ENCODE peak calls at places on chromosomes 4 and X, in seven cellular contexts. A, Z, G, D, M, N and L are unnamed samples.

GRCh38 chr4:60945641-60946040 is 254.5 kb upstream of the ADGRL3 start:
- DNase-seq in Z (no peak), N (no peak), G (peak), D (no peak), M (no peak), A (no peak), L (no peak)

GRCh38 chrX:16096131-16096530 is 27.2 kb upstream of the GRPR start:
- DNase-seq in D (no peak), G (peak), N (no peak), M (no peak), Z (peak), A (no peak), L (peak)

GRCh38 chr4:772118-772517 is 53.8 kb downstream of the CPLX1 start:
- DNase-seq in D (no peak), Z (no peak), M (no peak), G (no peak), A (no peak), N (no peak), L (no peak)

GRCh38 chrX:48471504-48471903 is 1.4 kb upstream of the SLC38A5 start:
- DNase-seq in G (peak), M (no peak), Z (no peak), D (no peak), N (no peak), A (no peak), L (no peak)

GRCh38 chr4:10861036-10861435 is 176.5 kb upstream of the CLNK start:
- DNase-seq in M (no peak), A (no peak), Z (no peak), N (no peak), D (no peak), G (no peak), L (no peak)

GRCh38 chr4:54687887-54688841 is 30.4 kb downstream of the KIT start:
- DNase-seq in N (no peak), Z (no peak), M (no peak), D (no peak), A (no peak), G (no peak), L (no peak)

GRCh38 chr4:168739851-168740250 is 243.0 kb downstream of the PALLD start:
- DNase-seq in M (no peak), G (no peak), D (no peak), N (no peak), Z (no peak), A (no peak), L (no peak)

GRCh38 chrX:31546130-31546529 is 474.3 kb upstream of the FTHL17 start:
- DNase-seq in N (no peak), M (no peak), G (peak), A (no peak), D (no peak), Z (no peak), L (no peak)

GRCh38 chr4:17468638-17469221 is 43.2 kb downstream of the QDPR start:
- DNase-seq in M (no peak), G (peak), Z (peak), N (no peak), D (no peak), A (peak), L (peak)

GRCh38 chr4:150647008-150647407 is 65.1 kb downstream of the MAB21L2 start:
- DNase-seq in Z (no peak), N (no peak), M (no peak), G (no peak), A (no peak), D (no peak), L (no peak)

GRCh38 chrX:25010784-25011588 is 4.8 kb downstream of the ARX start:
- DNase-seq in A (no peak), D (no peak), M (no peak), G (no peak), N (no peak), Z (no peak), L (no peak)

GRCh38 chr4:83036991-83037390 is 2.0 kb downstream of the COPS4 start:
- DNase-seq in Z (no peak), D (no peak), N (no peak), M (no peak), G (no peak), A (no peak), L (no peak)

GRCh38 chr4:32700838-32701237 is 1980.7 kb downstream of the PCDH7 start:
- DNase-seq in A (no peak), N (no peak), M (no peak), Z (no peak), D (no peak), G (no peak), L (no peak)

GRCh38 chr4:165191253-165191652 is 16.1 kb upstream of the KLHL2 start:
- DNase-seq in Z (no peak), M (no peak), A (no peak), N (no peak), D (no peak), G (no peak), L (no peak)

GRCh38 chrX:151759041-151759440 is 24.5 kb downstream of the CNGA2 start:
- DNase-seq in G (no peak), D (no peak), A (no peak), Z (no peak), N (no peak), M (no peak), L (no peak)

GRCh38 chrX:2627272-2627867 is 63.7 kb upstream of the CD99 start:
- DNase-seq in A (peak), Z (peak), M (peak), D (peak), N (no peak), G (peak), L (peak)

GRCh38 chr4:111812760-111813159 is 332.5 kb upstream of the FAM241A start:
- DNase-seq in G (no peak), D (no peak), Z (no peak), M (no peak), N (no peak), A (no peak), L (no peak)

GRCh38 chrX:1581132-1581531 is 10.3 kb upstream of the AKAP17A start:
- DNase-seq in A (peak), D (peak), G (peak), N (no peak), Z (peak), M (peak), L (peak)

GRCh38 chr4:123874044-123874443 is 477.4 kb downstream of the SPRY1 start:
- DNase-seq in M (no peak), A (no peak), G (no peak), N (no peak), D (no peak), Z (no peak), L (no peak)

GRCh38 chr4:5824227-5824626 is 68.7 kb downstream of the CRMP1 start:
- DNase-seq in A (no peak), G (no peak), M (no peak), D (no peak), Z (no peak), N (no peak), L (no peak)

GRCh38 chrX:131068945-131069719 is 11.0 kb downstream of the ARHGAP36 start:
- DNase-seq in N (no peak), Z (peak), M (no peak), A (peak), G (peak), D (peak), L (peak)

GRCh38 chr4:52904421-52904820 is 42.3 kb downstream of the RASL11B start:
- DNase-seq in G (no peak), N (no peak), Z (no peak), D (no peak), M (no peak), A (no peak), L (no peak)